ENCODE peak calls at places on chromosomes 6 and 20, in seven cellular contexts. X is A549, H is esophagus squamous epithelium, P is sigmoid colon, T is ovary, J is spleen, A is Peyer's patch. C is an unnamed sample. For H3K9me3, the result is how much of the 10 kb centered on the place peaks cover.

GRCh38 chr6:47736083-47736700 is 37.8 kb downstream of the ADGRF4 start:
- DNase-seq in X (no peak), H (no peak), P (no peak), T (no peak), J (no peak), A (no peak), C (no peak)

GRCh38 chr20:59470521-59470920 is 133.8 kb upstream of the PHACTR3 start:
- DNase-seq in X (no peak), H (no peak), P (no peak), T (no peak), J (peak), A (no peak), C (no peak)

GRCh38 chr20:36499723-36500501 is 41.4 kb upstream of the MYL9 start:
- DNase-seq in X (no peak), H (no peak), P (peak), T (no peak), J (no peak), A (no peak), C (no peak)

GRCh38 chr20:25220810-25221591 is 25.5 kb downstream of the ENTPD6 start:
- DNase-seq in X (no peak), H (no peak), P (no peak), T (no peak), J (no peak), A (no peak), C (no peak)

GRCh38 chr6:132768051-132768517 is 10.4 kb upstream of the VNN2 start:
- DNase-seq in X (peak), H (no peak), P (no peak), T (no peak), J (peak), A (peak), C (no peak)

GRCh38 chr20:57695012-57695411 is 14.8 kb downstream of the PMEPA1 start:
- DNase-seq in X (peak), H (no peak), P (no peak), T (no peak), J (no peak), A (no peak), C (no peak)

GRCh38 chr6:168090064-168090690 is 11.2 kb upstream of the FRMD1 start:
- DNase-seq in X (no peak), H (no peak), P (no peak), T (no peak), J (peak), A (no peak), C (no peak)

GRCh38 chr20:59007758-59008511 is 881 bp upstream of the CTSZ start:
- DNase-seq in X (no peak), H (peak), P (peak), T (no peak), J (peak), A (no peak), C (no peak)

GRCh38 chr6:110329729-110330436 is 28.3 kb downstream of the METTL24 start:
- DNase-seq in X (no peak), H (no peak), P (peak), T (no peak), J (no peak), A (no peak), C (no peak)

GRCh38 chr6:16486661-16487060 is 248.3 kb downstream of the GMPR start:
- DNase-seq in X (no peak), H (no peak), P (no peak), T (no peak), J (no peak), A (no peak), C (no peak)

GRCh38 chr20:40843251-40843650 is 154.2 kb upstream of the MAFB start:
- DNase-seq in X (no peak), H (no peak), P (no peak), T (no peak), J (no peak), A (no peak), C (no peak)

GRCh38 chr6:165390475-165390874 is 81.1 kb upstream of the C6orf118 start:
- DNase-seq in X (no peak), H (no peak), P (no peak), T (no peak), J (no peak), A (no peak), C (no peak)

GRCh38 chr20:49964964-49965780 is 17.6 kb upstream of the SNAI1 start:
- DNase-seq in X (peak), H (no peak), P (peak), T (no peak), J (peak), A (no peak), C (no peak)

GRCh38 chr20:38725959-38726848 is 1.9 kb downstream of the SLC32A1 start:
- DNase-seq in X (peak), H (no peak), P (no peak), T (no peak), J (no peak), A (no peak), C (no peak)

GRCh38 chr20:31515775-31516107 is 1.5 kb downstream of the HM13 start:
- DNase-seq in X (no peak), H (no peak), P (no peak), T (no peak), J (no peak), A (no peak), C (no peak)
- H3K4me3 ChIP-seq in X (peak), H (peak), P (no peak), T (peak), J (peak), A (peak), C (peak)

DNA sequence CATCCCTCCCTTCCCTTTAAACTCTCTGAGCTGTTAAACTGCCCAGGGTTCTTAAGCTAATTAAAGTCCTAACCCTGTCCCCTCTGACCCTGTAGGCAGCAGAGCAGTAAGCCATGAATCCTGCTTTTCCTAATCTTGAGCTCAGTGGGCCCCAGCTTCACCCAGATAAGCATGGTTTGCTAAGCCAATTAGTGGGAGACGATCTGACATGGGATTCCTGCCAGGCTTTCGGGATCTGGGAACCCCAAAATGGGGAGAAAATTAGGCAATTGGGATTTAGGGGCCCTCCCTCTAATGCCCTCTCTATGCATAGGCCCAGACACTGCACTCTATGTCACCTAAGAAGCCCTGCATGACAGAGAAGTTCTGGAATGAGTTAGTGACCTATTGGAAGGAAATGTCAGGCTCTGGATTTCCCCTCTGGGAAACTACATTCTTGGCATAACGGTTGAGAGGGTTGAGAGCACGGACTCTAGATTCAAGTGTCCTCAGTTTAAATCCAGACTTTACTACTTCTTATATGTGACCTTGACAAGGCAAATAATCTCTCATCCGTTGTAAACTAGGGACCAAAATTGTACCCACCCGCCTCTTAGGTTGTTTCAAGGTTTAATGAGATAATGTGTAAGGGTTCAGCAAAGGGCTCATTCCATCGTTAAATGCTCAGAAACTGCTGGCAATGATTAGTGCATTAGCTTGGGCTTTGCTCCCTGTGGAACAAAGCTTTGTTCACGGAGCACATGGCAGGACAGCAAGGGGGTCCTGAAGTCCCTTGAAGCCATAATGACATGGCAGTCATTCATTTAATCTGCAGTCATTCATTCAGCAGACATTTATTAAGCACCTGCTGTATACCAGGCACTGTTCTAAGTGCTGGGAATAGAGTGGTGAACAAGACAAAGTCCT is 4.8 kb downstream of the XKR7 start:
- DNase-seq in X (peak), H (no peak), P (no peak), T (no peak), J (no peak), A (no peak), C (no peak)
- H3K9me3 ChIP-seq in X (under half), H (under half), P (under half), T (under half), J (under half), A (under half), C (under half)

DNA sequence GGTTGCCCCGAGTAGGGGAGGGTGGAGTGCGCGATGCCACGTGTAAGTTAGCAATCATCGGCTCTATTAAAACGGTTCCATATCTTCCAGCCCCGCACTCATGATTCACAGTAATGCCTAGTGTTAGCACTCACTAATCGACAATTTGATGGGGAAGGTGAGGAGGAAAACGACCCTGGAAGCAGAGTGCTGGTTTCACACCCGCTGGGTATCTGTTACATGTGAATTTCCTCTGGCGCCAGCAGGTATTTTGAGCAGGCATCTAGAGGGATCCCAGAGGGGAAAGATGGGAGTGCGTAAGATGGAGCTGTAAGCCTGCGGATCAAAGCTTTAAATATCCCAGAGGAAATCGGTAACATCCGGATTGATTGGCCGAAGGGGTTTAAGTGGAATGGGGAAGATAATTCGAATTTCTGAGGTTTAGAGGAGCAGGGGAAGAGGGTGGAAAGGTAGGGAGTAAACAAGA is 34.7 kb upstream of the TCF21 start:
- DNase-seq in X (no peak), H (no peak), P (no peak), T (no peak), J (no peak), A (no peak), C (no peak)
- H3K4me3 ChIP-seq in X (no peak), H (no peak), P (no peak), T (no peak), J (no peak), A (no peak), C (no peak)

GRCh38 chr6:169997187-169997929 is 245.9 kb downstream of the ERMARD start:
- DNase-seq in X (no peak), H (no peak), P (peak), T (no peak), J (peak), A (no peak), C (no peak)
- H3K9me3 ChIP-seq in X (under half), H (under half), P (under half), T (under half), J (under half), A (under half), C (under half)

DNA sequence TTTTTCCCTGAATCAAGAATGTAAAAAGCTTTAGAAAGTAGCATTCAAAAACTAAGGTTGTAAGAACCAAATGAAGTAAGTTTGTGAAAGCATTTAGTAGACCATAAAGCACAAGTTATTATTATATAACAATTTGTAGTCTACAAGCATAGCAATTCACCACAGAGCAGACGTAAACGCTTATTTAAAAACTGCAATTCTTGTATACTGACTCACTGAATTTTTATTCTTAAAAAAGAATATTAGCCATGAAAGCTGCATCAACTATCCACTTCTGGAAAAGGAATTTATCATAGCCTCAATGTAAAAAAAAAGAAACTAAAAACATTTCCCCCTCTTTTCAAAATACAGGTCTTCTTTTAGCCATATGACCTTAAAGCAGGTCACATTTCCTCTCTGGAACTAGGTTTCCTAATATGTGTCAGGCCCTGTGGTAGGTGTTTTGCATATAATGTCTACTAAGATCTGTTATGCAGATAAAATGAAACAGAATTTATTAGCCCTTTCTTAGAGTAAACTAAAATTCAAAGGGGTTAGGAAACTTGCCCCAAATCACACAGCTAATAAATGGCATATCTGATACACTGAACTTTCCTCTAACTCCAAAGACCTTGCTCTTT is 2.1 kb downstream of the MAP3K7 start:
- DNase-seq in X (no peak), H (no peak), P (no peak), T (no peak), J (no peak), A (no peak), C (no peak)
- H3K4me3 ChIP-seq in X (peak), H (no peak), P (no peak), T (no peak), J (no peak), A (no peak), C (no peak)

DNA sequence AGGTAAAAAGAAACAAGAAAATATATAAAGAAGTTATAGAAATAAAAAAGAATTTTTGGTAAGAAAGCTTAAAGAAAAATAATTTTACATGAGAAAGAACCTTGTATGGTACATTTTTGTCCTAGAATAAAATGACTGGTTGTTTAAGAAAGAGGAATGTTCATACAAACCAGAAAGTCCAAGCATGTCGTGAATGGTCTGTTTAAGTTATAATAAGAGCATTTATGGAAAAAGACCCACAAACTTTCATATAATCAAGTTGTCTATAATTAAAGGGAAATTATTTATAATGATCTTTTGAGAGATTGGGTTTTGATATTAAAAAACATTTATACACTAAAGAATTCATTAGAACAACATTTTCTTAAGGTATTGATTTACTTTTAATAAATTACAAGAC is 27.8 kb upstream of the FAM110A start:
- DNase-seq in X (peak), H (no peak), P (no peak), T (no peak), J (no peak), A (no peak), C (no peak)
- H3K9me3 ChIP-seq in X (under half), H (under half), P (under half), T (under half), J (under half), A (under half), C (under half)

DNA sequence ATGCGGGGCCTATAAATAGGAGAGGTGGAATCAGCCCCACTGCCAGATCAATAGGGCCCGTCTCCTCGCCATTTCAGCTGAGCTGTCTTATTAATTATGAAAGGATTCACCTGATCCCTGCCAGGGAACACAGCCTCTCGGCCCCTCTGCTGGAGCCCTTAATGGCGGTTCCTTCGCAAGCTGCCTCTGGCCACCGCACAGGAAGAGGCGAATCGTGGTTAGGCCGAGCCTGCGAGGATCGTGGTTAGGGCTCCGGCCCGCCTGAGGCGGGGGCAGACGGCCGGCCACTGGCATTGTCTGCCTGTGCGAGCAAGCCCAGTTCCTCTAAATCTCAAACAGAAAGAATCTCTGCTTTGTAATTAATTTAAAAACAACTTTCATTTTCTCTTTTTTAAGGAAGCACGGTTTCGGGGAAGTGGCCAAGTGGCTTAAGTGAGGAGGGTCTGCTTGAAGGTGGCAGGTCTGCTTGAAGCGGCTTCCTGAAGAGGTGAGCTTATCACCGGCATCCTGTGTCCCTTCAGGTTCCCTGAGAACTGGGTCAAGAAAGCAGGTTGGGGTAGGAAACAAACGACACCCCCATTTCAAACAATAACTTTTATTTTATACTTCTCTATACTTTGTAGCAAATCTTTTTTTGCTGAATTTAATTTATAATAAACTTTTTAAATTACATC is 9.2 kb downstream of the NRN1 start:
- DNase-seq in X (no peak), H (no peak), P (no peak), T (no peak), J (peak), A (peak), C (no peak)
- H3K4me3 ChIP-seq in X (no peak), H (peak), P (no peak), T (peak), J (peak), A (peak), C (peak)

DNA sequence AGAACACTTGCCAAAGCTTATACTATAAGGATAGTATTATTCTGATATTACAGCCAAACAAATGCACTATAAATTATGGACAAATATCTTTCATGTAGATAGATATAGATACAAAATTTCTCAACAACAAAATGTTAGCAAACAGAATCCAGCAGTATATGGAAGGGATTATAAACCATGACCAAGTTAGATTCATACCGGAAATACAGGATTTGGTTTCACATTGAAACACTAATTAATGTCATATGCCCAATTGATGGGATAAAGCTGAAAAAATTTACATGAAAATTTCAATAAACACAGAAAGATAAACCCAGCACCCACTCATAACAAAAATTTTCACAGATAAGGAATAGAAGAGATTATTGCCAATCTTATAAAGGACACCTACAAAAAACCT is 770.3 kb upstream of the SLC35B3 start:
- DNase-seq in X (no peak), H (no peak), P (no peak), T (no peak), J (no peak), A (no peak), C (no peak)
- H3K9me3 ChIP-seq in X (under half), H (under half), P (under half), T (under half), J (under half), A (under half), C (under half)

GRCh38 chr6:3356056-3356823 is 97.5 kb downstream of the PSMG4 start:
- DNase-seq in X (peak), H (peak), P (peak), T (peak), J (peak), A (peak), C (peak)
- H3K4me3 ChIP-seq in X (peak), H (no peak), P (peak), T (peak), J (no peak), A (peak), C (peak)

C was measured in effector memory CD4-positive, alpha-beta T cell.